ENCODE peak calls at places on chromosomes 5 and 9, in ten cellular contexts. F is endothelial cell, V is RWPE2, I is left lung, O is foreskin keratinocyte, M is breast epithelium, A is AG04449, P is epithelial cell of proximal tubule, N is fibroblast of mammary gland, C is cardiac fibroblast. K is an unnamed sample.
A peak's percentile ranks its signal among the peaks of the same experiment; 100 is the strongest.

GRCh38 chr5:54309751-54310432 is 481 bp downstream of the ARL15 start:
- DNase-seq in F (peak; percentile 39), V (no peak), I (peak; percentile 88), O (no peak), M (peak; percentile 31), A (no peak), P (no peak), N (no peak), C (peak; percentile 24), K (no peak)

GRCh38 chr5:80225189-80225588 is 30.7 kb downstream of the SERINC5 start:
- DNase-seq in F (no peak), V (no peak), I (no peak), O (no peak), M (no peak), A (no peak), P (no peak), N (no peak), C (no peak), K (no peak)

GRCh38 chr9:108323615-108324014 is 532.2 kb downstream of the ACTL7B start:
- DNase-seq in F (no peak), V (no peak), I (no peak), O (peak; percentile 63), M (no peak), A (no peak), P (no peak), N (peak; percentile 36), C (no peak), K (no peak)

GRCh38 chr5:116528519-116529234 is 45.9 kb downstream of the SEMA6A start:
- DNase-seq in F (no peak), V (no peak), I (no peak), O (no peak), M (no peak), A (no peak), P (no peak), N (no peak), C (no peak), K (no peak)

GRCh38 chr9:108057421-108058136 is 568.0 kb upstream of the KLF4 start:
- DNase-seq in F (no peak), V (no peak), I (no peak), O (peak; percentile 94), M (peak; percentile 42), A (peak; percentile 83), P (peak; percentile 46), N (peak; percentile 98), C (peak; percentile 95), K (peak; percentile 83)

GRCh38 chr9:87671925-87672324 is 54.0 kb upstream of the CTSL start:
- DNase-seq in F (no peak), V (no peak), I (no peak), O (no peak), M (no peak), A (no peak), P (no peak), N (no peak), C (no peak), K (no peak)

GRCh38 chr9:6696178-6696577 is 50.6 kb upstream of the GLDC start:
- DNase-seq in F (no peak), V (no peak), I (no peak), O (no peak), M (no peak), A (no peak), P (no peak), N (no peak), C (no peak), K (no peak)

GRCh38 chr5:136528481-136528880 is 163.1 kb upstream of the TRPC7 start:
- DNase-seq in F (no peak), V (no peak), I (no peak), O (no peak), M (no peak), A (no peak), P (no peak), N (no peak), C (no peak), K (no peak)

GRCh38 chr5:3325811-3326568 is 269.6 kb upstream of the IRX1 start:
- DNase-seq in F (no peak), V (no peak), I (peak; percentile 70), O (no peak), M (no peak), A (no peak), P (no peak), N (no peak), C (no peak), K (no peak)

GRCh38 chr5:143086851-143087637 is 316.4 kb downstream of the NR3C1 start:
- DNase-seq in F (no peak), V (no peak), I (no peak), O (peak; percentile 95), M (peak; percentile 30), A (peak; percentile 63), P (no peak), N (no peak), C (peak; percentile 47), K (no peak)

GRCh38 chr9:37026936-37027581 is 7.0 kb downstream of the PAX5 start:
- DNase-seq in F (peak; percentile 26), V (no peak), I (no peak), O (no peak), M (no peak), A (no peak), P (no peak), N (no peak), C (no peak), K (no peak)

GRCh38 chr9:2313512-2313911 is 298.4 kb downstream of the SMARCA2 start:
- DNase-seq in F (no peak), V (no peak), I (no peak), O (no peak), M (no peak), A (no peak), P (no peak), N (no peak), C (no peak), K (no peak)

GRCh38 chr9:125524522-125524921 is 182.5 kb downstream of the MAPKAP1 start:
- DNase-seq in F (peak; percentile 18), V (no peak), I (no peak), O (no peak), M (no peak), A (no peak), P (no peak), N (peak; percentile 78), C (peak; percentile 59), K (no peak)

DNA sequence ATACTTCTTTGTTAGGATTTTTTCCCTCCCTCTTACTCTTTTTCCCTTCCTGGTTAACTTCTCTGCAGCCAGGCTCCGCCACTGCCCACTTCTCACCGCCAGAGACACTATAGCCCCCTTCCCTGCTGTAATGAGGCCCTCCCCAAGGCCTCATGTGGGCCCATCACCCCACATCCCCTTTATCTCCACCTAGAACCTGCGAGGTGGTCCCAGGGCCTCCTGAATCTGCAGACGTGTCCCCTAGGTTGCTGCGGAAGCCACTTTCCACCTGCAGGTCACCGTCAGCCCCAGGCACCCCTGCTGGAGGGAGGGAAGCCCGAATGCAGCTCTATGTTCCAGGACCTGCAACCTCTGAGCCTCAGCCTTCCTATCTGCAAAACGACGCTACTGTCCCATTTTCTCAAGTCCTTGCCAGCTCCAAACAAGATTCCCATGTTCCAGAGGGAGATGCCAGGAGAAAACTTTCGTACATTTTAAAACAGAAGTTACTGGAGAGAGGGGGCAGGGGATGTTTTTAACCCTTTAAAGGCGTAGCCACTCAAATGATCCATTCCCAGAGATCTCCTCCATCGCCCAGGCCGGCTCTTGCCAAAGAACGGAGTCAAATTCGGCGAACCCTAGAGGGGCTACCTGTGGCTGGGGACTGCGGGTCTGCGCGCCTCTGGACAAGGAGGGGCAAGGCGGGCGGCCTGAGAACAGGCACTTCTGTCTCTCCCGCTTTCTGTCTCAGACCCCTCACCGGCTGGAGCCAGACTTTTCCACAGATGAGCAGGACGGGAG is 929 bp downstream of the SH3PXD2B start:
- DNase-seq in F (peak; percentile 63), V (peak; percentile 58), I (no peak), O (peak; percentile 40), M (no peak), A (no peak), P (no peak), N (peak; percentile 66), C (peak; percentile 79), K (no peak)
- TF ChIP-seq CTCF in F (peak; percentile 47), V (peak; percentile 68), I (no peak), O (peak; percentile 61), M (peak; percentile 42), A (peak; percentile 72), P (peak; percentile 35), N (peak; percentile 56), C (peak; percentile 72), K (peak; percentile 67)

DNA sequence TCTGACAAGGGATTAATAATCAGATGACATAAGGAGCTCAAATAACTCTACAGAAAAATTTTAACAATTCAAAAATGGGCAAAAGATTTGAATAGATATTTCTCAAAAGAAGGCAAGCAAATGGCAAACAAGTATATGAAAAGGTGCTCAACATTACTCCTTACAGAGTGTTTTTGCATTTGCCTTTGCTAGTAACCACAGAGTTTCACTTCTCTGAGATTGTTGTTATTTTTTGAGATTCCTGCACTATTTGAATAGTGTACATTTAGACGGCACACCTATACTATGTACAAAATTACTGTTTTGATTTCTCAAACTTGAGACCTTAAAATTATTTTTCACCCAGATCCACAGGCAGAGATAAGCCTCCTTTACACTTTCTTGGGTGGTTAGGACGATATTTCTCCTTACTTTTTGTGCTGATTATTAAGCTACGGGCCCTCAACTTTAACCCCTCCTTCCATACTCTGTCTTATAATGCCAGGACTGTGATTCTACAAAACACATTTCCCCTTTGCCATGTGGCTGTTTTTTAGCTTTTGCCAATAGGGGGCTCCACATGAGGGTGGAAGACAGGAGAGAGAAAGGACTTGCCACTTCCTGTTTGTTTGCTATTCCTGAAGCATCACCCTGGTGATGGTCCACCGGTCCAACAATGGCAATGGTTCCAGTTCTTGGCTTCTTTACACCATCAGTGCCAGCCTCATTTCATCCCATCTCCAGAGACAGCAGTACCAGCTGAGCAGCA is 65.0 kb upstream of the DAP start:
- DNase-seq in F (no peak), V (no peak), I (no peak), O (no peak), M (no peak), A (no peak), P (no peak), N (no peak), C (no peak), K (no peak)
- TF ChIP-seq CTCF in F (peak; percentile 44), V (no peak), I (no peak), O (peak; percentile 28), M (no peak), A (no peak), P (peak; percentile 32), N (peak; percentile 4), C (no peak), K (no peak)

GRCh38 chr9:69535296-69535832 is 136.8 kb downstream of the APBA1 start:
- DNase-seq in F (no peak), V (no peak), I (no peak), O (no peak), M (no peak), A (no peak), P (no peak), N (no peak), C (no peak), K (no peak)
- TF ChIP-seq CTCF in F (no peak), V (no peak), I (no peak), O (no peak), M (no peak), A (no peak), P (peak; percentile 33), N (peak; percentile 8), C (peak; percentile 14), K (no peak)

GRCh38 chr5:171629221-171630005 is 156.2 kb upstream of the SMIM23 start:
- DNase-seq in F (no peak), V (no peak), I (no peak), O (no peak), M (no peak), A (no peak), P (no peak), N (peak; percentile 34), C (no peak), K (no peak)
- TF ChIP-seq CTCF in F (no peak), V (no peak), I (no peak), O (no peak), M (no peak), A (no peak), P (no peak), N (peak; percentile 35), C (peak; percentile 25), K (no peak)